ENCODE peak calls at places on chromosomes 3 and 15, in eight cellular contexts. Q is omental fat pad, X is astrocyte of the spinal cord, N is pancreas, H is astrocyte of the cerebellum, I is GM10248, J is colonic mucosa, T is DND-41. D is an unnamed sample.

GRCh38 chr3:187291001-187291511 is 481 bp downstream of the MASP1 start:
- DNase-seq in Q (no peak), I (no peak), T (no peak), J (no peak), N (no peak), H (peak), X (peak), D (no peak)

GRCh38 chr3:193963808-193964516 is 172.0 kb upstream of the HES1 start:
- DNase-seq in I (peak), X (no peak), Q (no peak), J (no peak), T (no peak), H (no peak), N (no peak), D (no peak)

GRCh38 chr3:164486150-164486549 is 592.1 kb downstream of the SI start:
- DNase-seq in N (no peak), T (no peak), I (no peak), X (no peak), J (no peak), H (no peak), Q (no peak), D (no peak)

GRCh38 chr15:67267440-67267839 is 12.9 kb downstream of the IQCH start:
- DNase-seq in Q (no peak), H (no peak), X (no peak), N (no peak), T (no peak), J (no peak), I (no peak), D (no peak)

GRCh38 chr3:166455724-166456123 is 618.5 kb upstream of the BCHE start:
- DNase-seq in I (no peak), N (no peak), J (no peak), X (peak), H (no peak), Q (no peak), T (no peak), D (no peak)

GRCh38 chr3:43540625-43541024 is 81.2 kb downstream of the ANO10 start:
- DNase-seq in Q (no peak), J (no peak), T (no peak), N (no peak), X (no peak), H (no peak), I (no peak), D (no peak)

GRCh38 chr3:171827385-171827784 is 15.8 kb upstream of the TMEM212 start:
- DNase-seq in N (no peak), J (no peak), X (no peak), T (no peak), Q (no peak), H (no peak), I (no peak), D (no peak)

GRCh38 chr3:14451844-14452533 is 49.6 kb downstream of the SLC6A6 start:
- DNase-seq in H (peak), I (no peak), N (no peak), X (peak), J (peak), T (no peak), Q (no peak), D (no peak)

GRCh38 chr3:185733980-185734724 is 90.7 kb downstream of the IGF2BP2 start:
- DNase-seq in J (peak), T (peak), Q (no peak), H (peak), I (peak), N (no peak), X (peak), D (no peak)

GRCh38 chr15:93298901-93299300 is 209.9 kb upstream of the RGMA start:
- DNase-seq in J (no peak), I (no peak), Q (no peak), H (no peak), T (no peak), N (no peak), X (no peak), D (no peak)

GRCh38 chr15:35529784-35530183 is 16.2 kb downstream of the DPH6 start:
- DNase-seq in T (no peak), H (no peak), X (no peak), Q (no peak), I (no peak), N (no peak), J (no peak), D (no peak)

GRCh38 chr15:56052389-56053045 is 59.1 kb upstream of the NEDD4 start:
- DNase-seq in N (no peak), J (no peak), I (peak), T (peak), Q (no peak), H (no peak), X (peak), D (no peak)

GRCh38 chr3:129425619-129426018 is 2.8 kb downstream of the EFCAB12 start:
- DNase-seq in N (no peak), Q (no peak), J (no peak), X (no peak), I (no peak), T (no peak), H (no peak), D (no peak)

GRCh38 chr3:187735837-187736236 is 9.4 kb downstream of the BCL6 start:
- DNase-seq in Q (no peak), N (no peak), H (no peak), I (no peak), T (no peak), J (no peak), X (no peak), D (no peak)

GRCh38 chr3:46100812-46101211 is 73.5 kb upstream of the XCR1 start:
- DNase-seq in J (no peak), Q (no peak), I (no peak), H (no peak), N (no peak), T (no peak), X (no peak), D (peak)

GRCh38 chr3:127680146-127680661 is 7.5 kb downstream of the ABTB1 start:
- DNase-seq in X (no peak), H (no peak), T (no peak), J (no peak), Q (no peak), N (no peak), I (no peak), D (no peak)

GRCh38 chr15:78033864-78034263 is 43.6 kb downstream of the TBC1D2B start:
- DNase-seq in X (no peak), J (no peak), T (peak), I (no peak), Q (no peak), N (no peak), H (no peak), D (no peak)

GRCh38 chr3:4340411-4341335 is 37.5 kb downstream of the SETMAR start:
- DNase-seq in J (no peak), T (no peak), N (no peak), Q (no peak), X (no peak), I (no peak), H (no peak), D (no peak)

GRCh38 chr15:69668049-69668705 is 215.6 kb downstream of the RPLP1 start:
- DNase-seq in I (no peak), H (no peak), J (no peak), X (no peak), Q (no peak), T (peak), N (no peak), D (peak)

GRCh38 chr3:150308481-150308918 is 99.6 kb upstream of the TSC22D2 start:
- DNase-seq in X (no peak), Q (no peak), N (no peak), J (peak), I (no peak), T (no peak), H (no peak), D (no peak)

GRCh38 chr3:72960812-72961518 is 35.6 kb upstream of the PPP4R2 start:
- DNase-seq in H (no peak), T (no peak), X (no peak), N (no peak), I (no peak), Q (peak), J (peak), D (no peak)

GRCh38 chr3:115077501-115078250 is 69.4 kb downstream of the ZBTB20 start:
- DNase-seq in I (no peak), J (no peak), N (no peak), T (no peak), Q (no peak), X (no peak), H (no peak), D (no peak)

GRCh38 chr3:155979746-155980145 is 109.3 kb downstream of the GMPS start:
- DNase-seq in I (no peak), J (no peak), Q (no peak), H (peak), N (no peak), T (no peak), X (peak), D (no peak)

GRCh38 chr15:57610130-57610529 is 18.4 kb downstream of the MYZAP start:
- DNase-seq in I (no peak), Q (no peak), H (peak), J (peak), T (no peak), N (peak), X (peak), D (no peak)

GRCh38 chr3:37990527-37990926 is at the start of gene VILL:
- DNase-seq in N (peak), I (no peak), X (no peak), H (no peak), T (no peak), J (peak), Q (no peak), D (peak)

GRCh38 chr15:68499620-68500312 is 67.8 kb upstream of the ITGA11 start:
- DNase-seq in X (no peak), Q (no peak), J (no peak), H (no peak), I (no peak), N (no peak), T (no peak), D (peak)

GRCh38 chr15:60536314-60536713 is 57.4 kb upstream of the ICE2 start:
- DNase-seq in I (no peak), J (no peak), T (no peak), N (no peak), Q (no peak), X (no peak), H (no peak), D (no peak)

GRCh38 chr3:125647318-125648014 is 52.2 kb upstream of the OSBPL11 start:
- DNase-seq in Q (no peak), X (no peak), H (no peak), N (no peak), I (no peak), T (no peak), J (peak), D (no peak)

GRCh38 chr15:92839696-92840095 is 60.4 kb upstream of the CHD2 start:
- DNase-seq in Q (no peak), J (no peak), X (no peak), T (peak), I (peak), H (no peak), N (no peak), D (no peak)

GRCh38 chr15:98381446-98381845 is 266.9 kb upstream of the IGF1R start:
- DNase-seq in J (no peak), N (no peak), Q (no peak), T (no peak), H (no peak), I (no peak), X (no peak), D (no peak)

GRCh38 chr3:31754575-31755278 is 222.0 kb downstream of the STT3B start:
- DNase-seq in T (no peak), N (no peak), X (no peak), Q (no peak), I (no peak), J (no peak), H (no peak), D (no peak)

GRCh38 chr15:25532269-25532668 is 93.4 kb upstream of the UBE3A start:
- DNase-seq in Q (no peak), J (no peak), N (no peak), T (no peak), X (no peak), H (no peak), I (no peak), D (no peak)

GRCh38 chr3:10417849-10418248 is 87.5 kb downstream of the ATP2B2 start:
- DNase-seq in H (peak), T (no peak), N (no peak), Q (no peak), X (peak), I (peak), J (no peak), D (no peak)

GRCh38 chr3:126151562-126152302 is 28.7 kb downstream of the ALDH1L1 start:
- DNase-seq in J (peak), Q (no peak), X (no peak), H (no peak), I (no peak), T (no peak), N (peak), D (no peak)

GRCh38 chr3:169760479-169760878 is 4.4 kb downstream of the TERC start:
- DNase-seq in H (no peak), I (no peak), X (peak), N (no peak), J (no peak), T (no peak), Q (no peak), D (no peak)

GRCh38 chr3:150357923-150358322 is 50.2 kb upstream of the TSC22D2 start:
- DNase-seq in Q (no peak), I (no peak), X (no peak), J (no peak), H (no peak), T (no peak), N (no peak), D (no peak)

GRCh38 chr3:63471781-63472180 is 180.7 kb upstream of the SNTN start:
- DNase-seq in I (no peak), N (no peak), T (no peak), Q (no peak), H (no peak), J (no peak), X (no peak), D (no peak)

GRCh38 chr3:134432236-134432635 is 53.5 kb downstream of the ANAPC13 start:
- DNase-seq in I (no peak), H (no peak), J (no peak), Q (no peak), X (no peak), T (no peak), N (no peak), D (no peak)

GRCh38 chr3:61637088-61638051 is 76.0 kb downstream of the PTPRG start:
- DNase-seq in N (no peak), X (no peak), J (peak), I (peak), Q (no peak), T (no peak), H (no peak), D (no peak)

GRCh38 chr3:173397161-173398110 is at the start of gene NLGN1:
- DNase-seq in T (no peak), N (peak), I (peak), J (peak), H (peak), X (peak), Q (no peak), D (no peak)
- TF ChIP-seq CTCF in T (no peak), N (no peak), I (no peak), J (no peak), H (peak), X (peak), Q (no peak), D (no peak)

DNA sequence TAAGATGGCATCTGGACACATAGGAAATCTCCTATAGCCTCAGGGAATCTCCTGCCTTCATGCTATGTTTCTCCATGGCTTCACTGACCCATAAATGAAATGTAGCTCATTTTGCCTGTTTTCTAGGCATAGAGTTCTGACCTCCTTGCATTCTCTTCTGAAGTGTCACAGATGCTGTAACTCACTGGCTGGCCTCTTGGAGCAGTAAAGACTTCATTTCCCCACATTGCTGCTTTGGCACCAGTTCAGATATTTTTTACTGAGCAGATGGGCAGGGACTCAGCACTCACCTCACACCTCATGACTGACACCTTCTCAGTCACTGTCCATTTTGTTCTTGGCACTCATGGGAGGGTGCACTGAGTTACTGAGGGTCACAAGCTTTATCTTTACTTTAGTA is 286.7 kb upstream of the TGFBR2 start:
- DNase-seq in N (no peak), X (peak), J (peak), Q (no peak), H (no peak), T (peak), I (no peak), D (no peak)
- TF ChIP-seq CTCF in N (no peak), X (peak), J (peak), Q (no peak), H (peak), T (peak), I (peak), D (peak)

DNA sequence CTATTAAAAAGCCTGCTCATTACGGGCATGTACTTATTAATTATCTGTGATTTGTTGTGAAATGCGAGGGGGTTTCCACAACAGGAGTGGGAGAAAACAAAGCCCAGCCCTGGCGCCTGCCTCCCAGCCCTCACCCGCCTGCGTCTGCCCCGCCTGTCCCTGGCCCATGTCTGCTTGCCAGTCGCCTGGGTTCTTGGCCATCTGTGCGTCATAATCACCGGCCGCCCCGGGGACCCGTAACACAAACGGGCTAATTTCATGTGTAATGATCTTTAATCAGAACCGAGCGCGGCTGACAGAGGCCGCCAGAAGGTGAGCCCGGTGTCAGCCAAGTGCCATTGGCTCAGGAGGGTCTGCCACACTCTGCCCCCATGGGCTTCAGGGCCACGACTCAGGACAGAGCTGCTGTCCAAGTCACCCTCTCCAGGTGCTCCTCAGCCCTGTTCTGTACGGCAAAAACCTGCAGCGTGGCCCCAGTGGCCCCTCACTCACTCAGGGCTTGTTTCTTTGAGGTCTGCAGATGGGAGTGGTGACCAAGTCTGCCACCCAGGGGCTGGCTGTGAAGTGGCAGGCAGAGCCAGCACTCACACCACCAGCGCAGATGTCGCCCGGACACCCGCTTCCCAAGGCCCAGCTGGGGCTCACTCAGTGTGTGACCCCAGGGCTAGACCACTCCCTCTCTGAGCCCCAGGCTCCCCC is 28.8 kb upstream of the TMEM115 start:
- DNase-seq in T (no peak), X (no peak), H (no peak), I (no peak), N (no peak), J (no peak), Q (no peak), D (no peak)
- TF ChIP-seq CTCF in T (peak), X (peak), H (peak), I (peak), N (peak), J (no peak), Q (no peak), D (no peak)

DNA sequence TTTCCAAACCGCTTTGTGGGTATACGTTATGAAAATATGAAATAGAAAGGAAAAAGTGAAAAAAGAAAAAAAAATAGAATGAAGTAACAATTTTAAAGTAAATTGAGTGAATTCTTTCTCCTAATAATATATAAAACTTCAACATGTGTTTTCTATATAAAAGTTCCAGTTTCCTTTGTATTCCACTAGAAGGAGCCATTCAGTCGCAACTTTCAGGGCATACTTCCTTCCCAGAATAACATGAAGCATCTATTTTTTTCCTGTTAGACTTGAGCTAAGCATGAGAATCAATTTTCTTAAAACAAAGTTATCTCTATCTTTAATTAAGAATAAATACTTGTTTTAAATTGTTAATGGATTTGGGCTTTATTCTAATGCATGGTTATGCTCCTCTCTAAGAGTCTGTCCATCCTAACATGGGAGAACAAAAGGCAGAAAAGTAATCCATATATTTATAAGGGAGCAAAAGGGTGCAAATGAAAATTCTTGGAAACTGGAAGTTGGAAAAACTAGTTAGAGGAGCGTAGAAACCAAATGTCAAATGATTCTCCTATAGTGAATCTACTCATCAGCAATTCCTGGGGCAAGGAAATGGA is 16.0 kb upstream of the VGLL3 start:
- DNase-seq in Q (no peak), I (no peak), J (no peak), N (no peak), T (no peak), H (no peak), X (peak), D (no peak)
- TF ChIP-seq CTCF in Q (no peak), I (peak), J (no peak), N (no peak), T (peak), H (peak), X (peak), D (no peak)

GRCh38 chr3:122299222-122299621 is 25.8 kb upstream of the CSTA start:
- DNase-seq in T (no peak), N (no peak), Q (no peak), H (no peak), I (no peak), J (no peak), X (no peak), D (no peak)

GRCh38 chr3:122301063-122301462 is 24.0 kb upstream of the CSTA start:
- DNase-seq in J (no peak), H (no peak), Q (no peak), I (no peak), N (no peak), T (no peak), X (no peak), D (no peak)

GRCh38 chr3:122298239-122298638 is 26.8 kb upstream of the CSTA start:
- DNase-seq in N (no peak), H (no peak), X (no peak), I (peak), Q (no peak), T (no peak), J (no peak), D (no peak)

GRCh38 chr3:122295286-122295685 is 29.8 kb upstream of the CSTA start:
- DNase-seq in N (no peak), Q (no peak), I (no peak), X (no peak), J (no peak), H (no peak), T (no peak), D (peak)

DNA sequence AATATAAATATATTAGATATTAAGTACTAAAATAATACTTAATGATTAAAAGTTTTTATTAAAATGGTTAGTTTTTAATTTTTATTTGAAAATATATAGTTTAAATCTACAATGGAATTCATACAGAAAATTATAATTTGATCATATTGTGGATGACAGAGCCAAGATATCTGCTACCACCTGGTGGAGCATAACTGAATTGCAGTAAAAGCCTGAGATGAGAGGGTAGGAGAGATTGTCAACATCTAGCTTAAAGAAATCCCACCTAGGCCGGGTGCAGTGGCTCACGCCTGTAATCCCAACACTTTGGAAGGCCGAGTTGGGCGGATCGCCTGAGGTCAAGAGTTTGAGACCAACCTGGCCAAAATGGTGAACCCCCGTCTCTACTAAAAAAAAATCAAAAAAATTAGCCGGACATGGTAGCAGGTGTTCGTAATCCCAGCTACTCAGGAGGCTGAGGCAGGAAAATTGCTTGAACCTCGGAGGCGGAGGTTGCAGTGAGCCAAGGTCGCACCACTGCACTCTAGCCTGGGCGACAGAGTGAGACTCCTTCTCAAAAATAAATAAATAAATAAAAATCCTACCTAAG is 25.1 kb upstream of the CSTA start:
- DNase-seq in Q (no peak), T (peak), H (no peak), N (no peak), J (peak), I (no peak), X (peak), D (no peak)
- TF ChIP-seq CTCF in Q (no peak), T (peak), H (peak), N (peak), J (peak), I (peak), X (peak), D (peak)

D was measured in CD14-positive monocyte.